ENCODE peak calls at places on chromosomes 13 and 19, in eight cellular contexts. S is A549, N is HepG2, I is GM12878, J is HCT116, X is K562, C is endothelial cell of umbilical vein, Y is H1. Z is an unnamed sample.

GRCh38 chr13:40316301-40316700 is 350.1 kb downstream of the FOXO1 start:
- DNase-seq in I (no peak), J (no peak), Y (no peak), N (no peak), S (no peak), X (no peak), C (no peak), Z (no peak)

GRCh38 chr13:111027481-111028439 is 87.3 kb upstream of the ARHGEF7 start:
- DNase-seq in Y (peak), N (peak), C (no peak), J (no peak), I (no peak), S (no peak), X (no peak), Z (no peak)

GRCh38 chr13:48896312-48896711 is 79.4 kb upstream of the FNDC3A start:
- DNase-seq in I (no peak), C (peak), Y (no peak), J (no peak), N (no peak), S (peak), X (no peak), Z (peak)

GRCh38 chr19:18879579-18880373 is 16.2 kb downstream of the CERS1 start:
- DNase-seq in J (peak), S (peak), N (no peak), Y (peak), I (no peak), X (peak), C (peak), Z (peak)

GRCh38 chr13:99895428-99895998 is 76.1 kb downstream of the ZIC5 start:
- DNase-seq in X (no peak), I (no peak), S (no peak), N (no peak), Y (no peak), J (no peak), C (peak), Z (no peak)

GRCh38 chr19:45798995-45799517 is 6.4 kb upstream of the DMWD start:
- DNase-seq in I (peak), S (peak), X (peak), N (peak), J (no peak), Y (peak), C (peak), Z (peak)

GRCh38 chr19:53485046-53486004 is 17.8 kb downstream of the ZNF813 start:
- DNase-seq in C (no peak), J (no peak), Y (no peak), S (no peak), X (no peak), I (no peak), N (no peak), Z (no peak)

GRCh38 chr19:48554385-48555091 is 2.6 kb downstream of the SULT2B1 start:
- DNase-seq in Y (peak), J (no peak), X (peak), S (peak), I (no peak), C (no peak), N (peak), Z (peak)

GRCh38 chr19:9362905-9363304 is at the start of gene ZNF177:
- DNase-seq in J (no peak), X (peak), S (no peak), C (no peak), N (no peak), I (no peak), Y (no peak), Z (peak)

GRCh38 chr19:28984315-28984714 is 228.6 kb downstream of the UQCRFS1 start:
- DNase-seq in J (no peak), Y (no peak), S (no peak), N (no peak), I (no peak), C (no peak), X (no peak), Z (no peak)

GRCh38 chr19:28981994-28982393 is 231.0 kb downstream of the UQCRFS1 start:
- DNase-seq in Y (no peak), I (no peak), C (no peak), S (no peak), J (no peak), N (no peak), X (no peak), Z (no peak)

GRCh38 chr19:28977826-28978225 is 235.1 kb downstream of the UQCRFS1 start:
- DNase-seq in X (no peak), I (no peak), J (no peak), N (no peak), S (no peak), Y (peak), C (no peak), Z (no peak)

GRCh38 chr19:28985201-28985600 is 227.8 kb downstream of the UQCRFS1 start:
- DNase-seq in S (no peak), N (no peak), X (no peak), I (no peak), J (no peak), C (no peak), Y (no peak), Z (no peak)

GRCh38 chr19:28980236-28980868 is 232.6 kb downstream of the UQCRFS1 start:
- DNase-seq in X (no peak), S (peak), Y (no peak), I (no peak), C (no peak), J (no peak), N (no peak), Z (no peak)
- TF ChIP-seq CTCF in X (no peak), S (no peak), Y (peak), I (no peak), C (no peak), J (no peak), N (no peak), Z (no peak)

GRCh38 chr19:55654323-55654832 is 457 bp upstream of the U2AF2 start:
- DNase-seq in X (peak), I (peak), C (peak), N (peak), Y (peak), J (peak), S (peak), Z (peak)
- TF ChIP-seq POLR2A in X (no peak), I (peak), C (no peak), N (no peak), Y (no peak), J (no peak), S (no peak), Z (no peak)

GRCh38 chr13:44734204-44734707 is 158.1 kb upstream of the TSC22D1 start:
- DNase-seq in X (no peak), C (no peak), I (no peak), J (no peak), N (no peak), S (no peak), Y (no peak), Z (no peak)
- TF ChIP-seq MAX in X (no peak), C (no peak), I (no peak), J (no peak), N (no peak), S (no peak), Y (no peak), Z (no peak)

GRCh38 chr19:44587863-44588752 is 25.3 kb upstream of the IGSF23 start:
- DNase-seq in N (peak), C (peak), Y (no peak), X (no peak), S (peak), I (no peak), J (peak), Z (peak)
- TF ChIP-seq CTCF in N (peak), C (peak), Y (no peak), X (peak), S (peak), I (no peak), J (no peak), Z (no peak)

GRCh38 chr13:28425796-28426195 is 69.1 kb downstream of the FLT1 start:
- DNase-seq in Y (no peak), I (no peak), N (no peak), C (no peak), S (no peak), J (no peak), X (no peak), Z (no peak)

GRCh38 chr13:28429096-28429495 is 65.8 kb downstream of the FLT1 start:
- DNase-seq in S (no peak), X (no peak), J (no peak), Y (no peak), N (no peak), C (no peak), I (no peak), Z (no peak)

GRCh38 chr13:28434934-28435333 is 60.0 kb downstream of the FLT1 start:
- DNase-seq in N (no peak), S (no peak), J (no peak), X (no peak), Y (no peak), C (no peak), I (no peak), Z (no peak)

DNA sequence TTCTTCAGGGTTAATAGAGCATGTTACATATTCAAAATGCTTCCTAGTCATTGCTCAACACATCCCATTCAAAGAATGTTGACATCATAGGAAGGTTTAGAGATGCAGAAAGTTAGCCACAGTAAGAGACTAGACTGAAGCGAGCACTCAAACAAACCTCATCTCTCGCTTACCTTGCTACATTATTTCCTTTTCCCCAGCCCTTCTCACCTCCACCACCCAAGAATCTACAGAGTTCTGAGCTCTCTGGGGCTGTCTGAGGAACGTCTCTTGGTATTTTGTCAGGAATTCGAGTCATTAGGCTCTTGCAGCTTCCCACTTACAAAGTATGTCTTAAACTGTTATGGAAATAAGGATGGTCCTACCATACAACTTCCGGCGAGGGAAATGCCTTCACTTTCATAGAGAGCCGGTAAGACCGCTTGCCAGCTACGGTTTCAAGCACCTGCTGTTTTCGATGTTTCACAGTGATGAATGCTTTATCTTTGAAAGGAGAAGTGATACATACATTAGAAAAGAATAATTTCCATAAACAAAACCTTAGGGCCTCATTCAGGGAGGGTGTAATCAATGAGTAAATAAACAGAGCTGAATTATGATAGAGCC is 65.1 kb downstream of the FLT1 start:
- DNase-seq in I (peak), N (no peak), X (no peak), Y (no peak), S (no peak), J (no peak), C (no peak), Z (peak)
- TF ChIP-seq POLR2A in I (no peak), N (no peak), X (no peak), Y (peak), S (no peak), J (no peak), C (no peak), Z (no peak)

DNA sequence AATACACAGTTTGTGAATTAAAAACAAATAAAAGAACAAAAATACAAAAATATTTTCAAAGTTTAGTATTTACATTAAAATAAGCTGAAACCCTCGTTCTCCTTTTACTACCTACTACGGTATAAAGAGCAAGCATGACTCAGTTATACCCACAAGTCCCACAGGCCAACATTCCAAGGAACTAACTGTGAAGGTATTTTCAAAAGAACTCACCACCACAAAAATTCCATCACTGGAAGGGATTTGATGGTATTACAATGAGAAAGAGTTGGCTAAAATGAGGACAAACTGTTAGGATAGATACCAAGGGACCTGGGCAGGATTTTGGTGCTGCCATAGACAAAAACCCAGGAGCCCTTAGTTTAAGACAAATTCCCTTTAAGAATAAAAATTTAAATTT is 122.7 kb downstream of the TBC1D4 start:
- DNase-seq in I (no peak), C (no peak), Y (no peak), S (peak), J (peak), N (no peak), X (no peak), Z (no peak)
- TF ChIP-seq MAX in I (no peak), C (no peak), Y (no peak), S (no peak), J (no peak), N (no peak), X (no peak), Z (no peak)

GRCh38 chr19:16324064-16324383 is 602 bp upstream of the KLF2 start:
- DNase-seq in C (no peak), I (no peak), N (no peak), Y (no peak), X (no peak), J (no peak), S (no peak), Z (no peak)

GRCh38 chr19:16325671-16326400 is 1.2 kb downstream of the KLF2 start:
- DNase-seq in C (peak), I (no peak), S (peak), X (no peak), J (no peak), N (no peak), Y (peak), Z (no peak)

GRCh38 chr19:16326401-16327130 is 1.9 kb downstream of the KLF2 start:
- DNase-seq in N (no peak), Y (peak), J (no peak), I (no peak), X (no peak), C (peak), S (no peak), Z (no peak)

GRCh38 chr19:16324384-16325160 is at the start of gene KLF2:
- DNase-seq in X (peak), N (peak), C (peak), I (no peak), J (peak), S (peak), Y (peak), Z (peak)

GRCh38 chr19:16325161-16325527 is 518 bp downstream of the KLF2 start:
- DNase-seq in J (no peak), S (peak), X (peak), I (no peak), C (peak), Y (peak), N (no peak), Z (no peak)
- TF ChIP-seq CTCF in J (peak), S (no peak), X (no peak), I (no peak), C (peak), Y (no peak), N (no peak), Z (no peak)